ENCODE peak calls at places on chromosomes 11 and 22, in six cellular contexts. L is psoas muscle, K is sigmoid colon, A is cardiac muscle cell, G is IMR-90, O is heart right ventricle. B is an unnamed sample.

GRCh38 chr11:70503201-70503877 is 105.0 kb downstream of the CTTN start:
- DNase-seq in A (no peak), O (no peak), G (no peak), L (no peak), K (peak; percentile 26), B (no peak)

GRCh38 chr22:44683237-44683636 is 18.8 kb upstream of the PRR5 start:
- DNase-seq in A (no peak), K (no peak), G (no peak), L (no peak), O (no peak), B (no peak)

GRCh38 chr11:107844041-107844440 is 14.5 kb downstream of the SLC35F2 start:
- DNase-seq in O (no peak), L (no peak), K (no peak), G (peak; percentile 52), A (no peak), B (no peak)

GRCh38 chr11:57800444-57801184 is 39.0 kb downstream of the CTNND1 start:
- DNase-seq in L (no peak), G (peak; percentile 74), O (no peak), K (no peak), A (peak; percentile 59), B (no peak)

GRCh38 chr11:65321076-65321475 is 6.4 kb downstream of the CDC42EP2 start:
- DNase-seq in K (no peak), A (no peak), O (no peak), L (no peak), G (no peak), B (no peak)

GRCh38 chr22:44025171-44026065 is 1.3 kb downstream of the PARVB start:
- DNase-seq in K (no peak), G (no peak), A (no peak), L (peak; percentile 58), O (peak; percentile 44), B (peak; percentile 67)

GRCh38 chr11:48001438-48002021 is 21.2 kb downstream of the PTPRJ start:
- DNase-seq in A (no peak), G (peak; percentile 94), L (no peak), K (no peak), O (no peak), B (no peak)

GRCh38 chr11:126175261-126175885 is 36.1 kb downstream of the RPUSD4 start:
- DNase-seq in G (no peak), A (no peak), L (peak; percentile 54), O (no peak), K (no peak), B (no peak)

GRCh38 chr11:65279713-65280459 is 18.1 kb downstream of the POLA2 start:
- DNase-seq in L (peak; percentile 41), O (no peak), G (peak; percentile 99), A (no peak), K (peak; percentile 79), B (no peak)

GRCh38 chr11:131724436-131724995 is 354.1 kb downstream of the NTM start:
- DNase-seq in A (no peak), L (no peak), K (no peak), G (no peak), O (no peak), B (no peak)

GRCh38 chr11:44484211-44484610 is 81.3 kb upstream of the CD82 start:
- DNase-seq in K (peak; percentile 40), A (peak; percentile 49), G (peak; percentile 5), O (no peak), L (no peak), B (no peak)

GRCh38 chr11:106998126-106998525 is 20.1 kb downstream of the GUCY1A2 start:
- DNase-seq in O (no peak), A (no peak), G (peak; percentile 11), K (no peak), L (no peak), B (no peak)

GRCh38 chr11:76885390-76886097 is 24.8 kb downstream of the ACER3 start:
- DNase-seq in L (peak; percentile 25), G (peak; percentile 49), K (no peak), A (no peak), O (no peak), B (no peak)

GRCh38 chr22:20405931-20406685 is 12.2 kb downstream of the ZNF74 start:
- DNase-seq in K (no peak), L (no peak), O (no peak), G (no peak), A (no peak), B (no peak)

GRCh38 chr11:11876458-11876857 is 34.7 kb downstream of the USP47 start:
- DNase-seq in A (no peak), L (no peak), O (no peak), G (no peak), K (no peak), B (no peak)

GRCh38 chr11:57639321-57640067 is 10.2 kb downstream of the YPEL4 start:
- DNase-seq in A (peak; percentile 97), G (peak; percentile 57), K (no peak), O (no peak), L (no peak), B (no peak)

GRCh38 chr11:68774188-68774585 is 22.9 kb upstream of the TESMIN start:
- DNase-seq in A (no peak), G (no peak), O (no peak), L (no peak), K (no peak), B (no peak)

GRCh38 chr11:118342503-118343161 is at the start of gene CD3D:
- DNase-seq in A (no peak), K (no peak), O (no peak), L (no peak), G (no peak), B (no peak)

GRCh38 chr11:44162004-44162403 is 66.5 kb downstream of the EXT2 start:
- DNase-seq in K (no peak), A (no peak), O (no peak), L (no peak), G (peak; percentile 41), B (no peak)

GRCh38 chr11:77084581-77085191 is 17.9 kb downstream of the CAPN5 start:
- DNase-seq in G (no peak), O (no peak), K (peak; percentile 60), L (no peak), A (no peak), B (peak; percentile 25)

GRCh38 chr11:129992161-129992944 is 10.3 kb downstream of the PRDM10 start:
- DNase-seq in O (no peak), K (no peak), L (no peak), A (peak; percentile 36), G (peak; percentile 22), B (no peak)

GRCh38 chr22:33335611-33336279 is 277.6 kb upstream of the SYN3 start:
- DNase-seq in A (no peak), K (no peak), L (no peak), O (no peak), G (no peak), B (no peak)

GRCh38 chr22:28142361-28142801 is 223.3 kb upstream of the PITPNB start:
- DNase-seq in O (no peak), G (peak; percentile 85), L (no peak), A (no peak), K (no peak), B (no peak)

GRCh38 chr11:9726313-9727022 is 62.6 kb downstream of the SWAP70 start:
- DNase-seq in A (no peak), G (peak; percentile 88), K (no peak), L (no peak), O (no peak), B (no peak)

GRCh38 chr22:50090141-50090714 is 422 bp downstream of the MOV10L1 start:
- DNase-seq in L (no peak), A (no peak), G (no peak), K (no peak), O (no peak), B (peak; percentile 78)

GRCh38 chr11:2293396-2294339 is 8.1 kb downstream of the C11orf21 start:
- DNase-seq in K (peak; percentile 59), O (no peak), A (no peak), G (no peak), L (no peak), B (peak; percentile 68)

GRCh38 chr11:121894581-121894980 is 221.4 kb downstream of the BLID start:
- DNase-seq in L (no peak), G (peak; percentile 70), K (no peak), A (no peak), O (no peak), B (no peak)

GRCh38 chr11:123505546-123506299 is 75.7 kb downstream of the GRAMD1B start:
- DNase-seq in G (no peak), K (no peak), A (no peak), L (no peak), O (no peak), B (no peak)

GRCh38 chr11:61814242-61814957 is 2.4 kb downstream of the FADS1 start:
- DNase-seq in A (no peak), K (no peak), O (no peak), L (peak; percentile 39), G (no peak), B (no peak)

GRCh38 chr11:35911013-35911412 is 32.8 kb upstream of the LDLRAD3 start:
- DNase-seq in L (no peak), A (no peak), K (no peak), O (no peak), G (no peak), B (no peak)

GRCh38 chr11:35911616-35912165 is 32.2 kb upstream of the LDLRAD3 start:
- DNase-seq in O (no peak), L (no peak), K (no peak), A (no peak), G (no peak), B (no peak)

GRCh38 chr11:35912883-35913614 is 30.8 kb upstream of the LDLRAD3 start:
- DNase-seq in K (no peak), O (no peak), G (no peak), A (no peak), L (no peak), B (no peak)

GRCh38 chr11:35907648-35908431 is 36.0 kb upstream of the LDLRAD3 start:
- DNase-seq in K (peak; percentile 71), G (peak; percentile 62), O (no peak), L (peak; percentile 18), A (no peak), B (no peak)

GRCh38 chr11:35909866-35910265 is 34.0 kb upstream of the LDLRAD3 start:
- DNase-seq in A (no peak), G (no peak), L (no peak), K (no peak), O (no peak), B (no peak)
- H3K27ac ChIP-seq in A (no peak overlapping the region), G (no peak overlapping the region), L (no peak overlapping the region), K (no peak overlapping the region), O (no peak overlapping the region), B (no peak overlapping the region)

GRCh38 chr11:84963240-84963639 is 663.9 kb downstream of the DLG2 start:
- DNase-seq in K (no peak), A (no peak), O (no peak), L (no peak), G (no peak), B (no peak)
- H3K4me3 ChIP-seq in K (no peak overlapping the region), A (no peak overlapping the region), O (no peak overlapping the region), L (no peak overlapping the region), G (no peak overlapping the region), B (no peak overlapping the region)

GRCh38 chr11:89498845-89499448 is 7.8 kb upstream of the NOX4 start:
- DNase-seq in K (no peak), A (no peak), G (no peak), L (no peak), O (no peak), B (no peak)
- TF ChIP-seq CTCF in K (no peak), A (peak; percentile 10), G (no peak), L (no peak), O (no peak), B (no peak)

DNA sequence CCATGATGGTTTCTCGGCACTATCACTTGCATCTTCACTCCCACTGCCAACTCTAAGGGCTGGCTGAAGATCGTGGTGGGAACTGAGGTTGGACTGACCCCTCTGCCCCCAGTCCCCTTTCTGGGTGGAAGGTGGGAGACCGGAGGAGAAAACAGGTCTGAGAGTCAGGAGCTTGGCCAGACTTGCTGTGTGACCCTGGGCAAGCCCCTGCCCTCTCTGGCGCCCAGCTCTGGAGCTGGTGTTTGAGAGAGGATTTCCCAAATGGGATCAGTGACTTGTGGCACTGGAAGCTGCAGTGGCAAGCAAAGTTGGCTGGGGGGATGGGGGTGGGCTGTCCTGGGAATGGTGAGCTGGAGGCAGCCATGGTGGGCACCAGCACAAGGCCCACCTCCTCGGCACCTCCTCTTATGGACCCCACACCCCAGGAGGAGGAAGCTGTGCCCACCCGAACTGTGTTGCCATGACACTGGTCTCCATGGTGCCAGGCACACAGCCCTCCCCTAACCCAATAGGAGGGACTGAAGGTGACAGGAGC is 6.5 kb upstream of the PDE2A start:
- DNase-seq in L (no peak), K (no peak), G (no peak), A (no peak), O (no peak), B (no peak)
- H3K27ac ChIP-seq in L (no peak overlapping the region), K (no peak overlapping the region), G (no peak overlapping the region), A (no peak overlapping the region), O (no peak overlapping the region), B (no peak overlapping the region)